ENCODE peak calls at places on chromosomes 5 and 9, in four cellular contexts. One of them, this sample, is unnamed.

GRCh38 chr9:108271646-108272349 is 584.0 kb downstream of the ACTL7B start:
- DNase-seq in effector CD4-positive, alpha-beta T cell: no peak
- DNase-seq in AG20443: peak; percentile 76
- DNase-seq in activated CD8-positive, alpha-beta T cell treated with anti-CD3 and anti-CD28 coated beads for 36 hours: no peak
- DNase-seq in this sample: no peak

GRCh38 chr9:25206027-25206426 is 472.2 kb downstream of the TUSC1 start:
- DNase-seq in AG20443: no peak
- DNase-seq in activated CD8-positive, alpha-beta T cell treated with anti-CD3 and anti-CD28 coated beads for 36 hours: no peak
- DNase-seq in effector CD4-positive, alpha-beta T cell: no peak
- DNase-seq in this sample: no peak

GRCh38 chr9:35690447-35691324 is 961 bp upstream of the TPM2 start:
- DNase-seq in AG20443: peak; percentile 87
- DNase-seq in effector CD4-positive, alpha-beta T cell: no peak
- DNase-seq in activated CD8-positive, alpha-beta T cell treated with anti-CD3 and anti-CD28 coated beads for 36 hours: peak; percentile 47
- DNase-seq in this sample: peak; percentile 70

GRCh38 chr9:126461029-126461428 is 134.4 kb downstream of the MVB12B start:
- DNase-seq in effector CD4-positive, alpha-beta T cell: no peak
- DNase-seq in AG20443: no peak
- DNase-seq in activated CD8-positive, alpha-beta T cell treated with anti-CD3 and anti-CD28 coated beads for 36 hours: no peak
- DNase-seq in this sample: no peak

GRCh38 chr5:2750758-2751464 is 566 bp downstream of the IRX2 start:
- DNase-seq in AG20443: no peak
- DNase-seq in effector CD4-positive, alpha-beta T cell: no peak
- DNase-seq in activated CD8-positive, alpha-beta T cell treated with anti-CD3 and anti-CD28 coated beads for 36 hours: no peak
- DNase-seq in this sample: no peak

GRCh38 chr5:91118802-91119201 is 264.3 kb downstream of the ARRDC3 start:
- DNase-seq in activated CD8-positive, alpha-beta T cell treated with anti-CD3 and anti-CD28 coated beads for 36 hours: no peak
- DNase-seq in effector CD4-positive, alpha-beta T cell: no peak
- DNase-seq in AG20443: no peak
- DNase-seq in this sample: no peak

GRCh38 chr5:1551913-1552312 is 28.2 kb upstream of the LPCAT1 start:
- DNase-seq in activated CD8-positive, alpha-beta T cell treated with anti-CD3 and anti-CD28 coated beads for 36 hours: no peak
- DNase-seq in effector CD4-positive, alpha-beta T cell: no peak
- DNase-seq in AG20443: peak; percentile 5
- DNase-seq in this sample: no peak

GRCh38 chr5:173639-174600 is 17.4 kb upstream of the LRRC14B start:
- DNase-seq in effector CD4-positive, alpha-beta T cell: no peak
- DNase-seq in AG20443: no peak
- DNase-seq in activated CD8-positive, alpha-beta T cell treated with anti-CD3 and anti-CD28 coated beads for 36 hours: no peak
- DNase-seq in this sample: no peak

GRCh38 chr5:151904921-151905320 is 19.7 kb downstream of the GLRA1 start:
- DNase-seq in effector CD4-positive, alpha-beta T cell: no peak
- DNase-seq in AG20443: no peak
- DNase-seq in activated CD8-positive, alpha-beta T cell treated with anti-CD3 and anti-CD28 coated beads for 36 hours: no peak
- DNase-seq in this sample: no peak

GRCh38 chr5:137248476-137248970 is 250.6 kb downstream of the SPOCK1 start:
- DNase-seq in effector CD4-positive, alpha-beta T cell: no peak
- DNase-seq in activated CD8-positive, alpha-beta T cell treated with anti-CD3 and anti-CD28 coated beads for 36 hours: no peak
- DNase-seq in AG20443: no peak
- DNase-seq in this sample: no peak

GRCh38 chr9:81671880-81672280 is 17.5 kb downstream of the TLE1 start:
- DNase-seq in activated CD8-positive, alpha-beta T cell treated with anti-CD3 and anti-CD28 coated beads for 36 hours: no peak
- DNase-seq in effector CD4-positive, alpha-beta T cell: no peak
- DNase-seq in AG20443: no peak
- DNase-seq in this sample: no peak

GRCh38 chr5:84327591-84327990 is 57.1 kb downstream of the EDIL3 start:
- DNase-seq in activated CD8-positive, alpha-beta T cell treated with anti-CD3 and anti-CD28 coated beads for 36 hours: no peak
- DNase-seq in AG20443: no peak
- DNase-seq in effector CD4-positive, alpha-beta T cell: no peak
- DNase-seq in this sample: no peak

GRCh38 chr9:100104314-100104713 is 5.3 kb downstream of the INVS start:
- DNase-seq in effector CD4-positive, alpha-beta T cell: no peak
- DNase-seq in AG20443: no peak
- DNase-seq in activated CD8-positive, alpha-beta T cell treated with anti-CD3 and anti-CD28 coated beads for 36 hours: no peak
- DNase-seq in this sample: no peak

GRCh38 chr5:122933926-122934325 is 88.5 kb downstream of the SNX24 start:
- DNase-seq in effector CD4-positive, alpha-beta T cell: no peak
- DNase-seq in AG20443: no peak
- DNase-seq in activated CD8-positive, alpha-beta T cell treated with anti-CD3 and anti-CD28 coated beads for 36 hours: no peak
- DNase-seq in this sample: no peak

GRCh38 chr9:114207034-114207815 is 51.9 kb downstream of the COL27A1 start:
- DNase-seq in effector CD4-positive, alpha-beta T cell: no peak
- DNase-seq in AG20443: peak; percentile 73
- DNase-seq in activated CD8-positive, alpha-beta T cell treated with anti-CD3 and anti-CD28 coated beads for 36 hours: no peak
- DNase-seq in this sample: no peak

GRCh38 chr9:7144265-7145046 is 386.7 kb downstream of the KDM4C start:
- DNase-seq in AG20443: no peak
- DNase-seq in effector CD4-positive, alpha-beta T cell: no peak
- DNase-seq in activated CD8-positive, alpha-beta T cell treated with anti-CD3 and anti-CD28 coated beads for 36 hours: no peak
- DNase-seq in this sample: no peak

GRCh38 chr5:167987490-167988270 is 303.8 kb upstream of the WWC1 start:
- DNase-seq in AG20443: no peak
- DNase-seq in effector CD4-positive, alpha-beta T cell: no peak
- DNase-seq in activated CD8-positive, alpha-beta T cell treated with anti-CD3 and anti-CD28 coated beads for 36 hours: no peak
- DNase-seq in this sample: no peak

GRCh38 chr5:57174128-57174849 is 430 bp downstream of the GPBP1 start:
- DNase-seq in activated CD8-positive, alpha-beta T cell treated with anti-CD3 and anti-CD28 coated beads for 36 hours: peak; percentile 55
- DNase-seq in effector CD4-positive, alpha-beta T cell: no peak
- DNase-seq in AG20443: peak; percentile 32
- DNase-seq in this sample: peak; percentile 34

GRCh38 chr5:14172149-14172795 is 29.1 kb downstream of the TRIO start:
- DNase-seq in effector CD4-positive, alpha-beta T cell: no peak
- DNase-seq in AG20443: no peak
- DNase-seq in activated CD8-positive, alpha-beta T cell treated with anti-CD3 and anti-CD28 coated beads for 36 hours: no peak
- DNase-seq in this sample: peak; percentile 40

GRCh38 chr9:6973762-6974161 is 216.0 kb downstream of the KDM4C start:
- DNase-seq in activated CD8-positive, alpha-beta T cell treated with anti-CD3 and anti-CD28 coated beads for 36 hours: peak; percentile 7
- DNase-seq in AG20443: no peak
- DNase-seq in effector CD4-positive, alpha-beta T cell: no peak
- DNase-seq in this sample: no peak

GRCh38 chr9:73152953-73153352 is 1.3 kb downstream of the ANXA1 start:
- DNase-seq in AG20443: no peak
- DNase-seq in effector CD4-positive, alpha-beta T cell: no peak
- DNase-seq in activated CD8-positive, alpha-beta T cell treated with anti-CD3 and anti-CD28 coated beads for 36 hours: peak; percentile 33
- DNase-seq in this sample: peak; percentile 66

GRCh38 chr9:16679327-16679821 is 191.1 kb downstream of the BNC2 start:
- DNase-seq in effector CD4-positive, alpha-beta T cell: no peak
- DNase-seq in AG20443: peak; percentile 52
- DNase-seq in activated CD8-positive, alpha-beta T cell treated with anti-CD3 and anti-CD28 coated beads for 36 hours: no peak
- DNase-seq in this sample: no peak

GRCh38 chr5:123000731-123001130 is 35.8 kb downstream of the PPIC start:
- DNase-seq in activated CD8-positive, alpha-beta T cell treated with anti-CD3 and anti-CD28 coated beads for 36 hours: no peak
- DNase-seq in effector CD4-positive, alpha-beta T cell: no peak
- DNase-seq in AG20443: no peak
- DNase-seq in this sample: no peak

GRCh38 chr5:116881921-116882531 is 307.4 kb upstream of the SEMA6A start:
- DNase-seq in activated CD8-positive, alpha-beta T cell treated with anti-CD3 and anti-CD28 coated beads for 36 hours: no peak
- DNase-seq in effector CD4-positive, alpha-beta T cell: no peak
- DNase-seq in AG20443: no peak
- DNase-seq in this sample: no peak

GRCh38 chr9:93473411-93473810 is 20.0 kb upstream of the FAM120AOS start:
- DNase-seq in activated CD8-positive, alpha-beta T cell treated with anti-CD3 and anti-CD28 coated beads for 36 hours: no peak
- DNase-seq in effector CD4-positive, alpha-beta T cell: no peak
- DNase-seq in AG20443: peak; percentile 29
- DNase-seq in this sample: no peak

GRCh38 chr9:87643778-87644570 is 81.9 kb upstream of the CTSL start:
- DNase-seq in AG20443: no peak
- DNase-seq in effector CD4-positive, alpha-beta T cell: no peak
- DNase-seq in activated CD8-positive, alpha-beta T cell treated with anti-CD3 and anti-CD28 coated beads for 36 hours: no peak
- DNase-seq in this sample: no peak

GRCh38 chr5:154849791-154850201 is 607 bp downstream of the FAXDC2 start:
- DNase-seq in AG20443: peak; percentile 31
- DNase-seq in activated CD8-positive, alpha-beta T cell treated with anti-CD3 and anti-CD28 coated beads for 36 hours: no peak
- DNase-seq in effector CD4-positive, alpha-beta T cell: no peak
- DNase-seq in this sample: no peak

GRCh38 chr5:173736374-173736773 is 119.9 kb upstream of the BOD1 start:
- DNase-seq in activated CD8-positive, alpha-beta T cell treated with anti-CD3 and anti-CD28 coated beads for 36 hours: no peak
- DNase-seq in AG20443: no peak
- DNase-seq in effector CD4-positive, alpha-beta T cell: no peak
- DNase-seq in this sample: no peak